ENCODE peak calls at places on chromosome 15, in four cellular contexts. D is stomach, B is Peyer's patch, E is tibial artery. S is an unnamed sample.

GRCh38 chr15:57387644-57388076 is 11.4 kb downstream of the CGNL1 start:
- DNase-seq in B (no peak), D (no peak), E (no peak), S (no peak)

GRCh38 chr15:85646538-85647091 is 148.1 kb downstream of the KLHL25 start:
- DNase-seq in E (no peak), B (no peak), D (no peak), S (no peak)

GRCh38 chr15:66675456-66675855 is 26.6 kb upstream of the SMAD6 start:
- DNase-seq in E (no peak), B (no peak), D (no peak), S (no peak)

GRCh38 chr15:32991544-32992192 is 202.8 kb downstream of the FMN1 start:
- DNase-seq in D (no peak), E (no peak), B (no peak), S (no peak)

GRCh38 chr15:101088788-101089578 is 162.9 kb downstream of the CHSY1 start:
- DNase-seq in D (peak; percentile 84), B (peak; percentile 65), E (peak; percentile 84), S (peak; percentile 78)

GRCh38 chr15:52392008-52392687 is 96.5 kb upstream of the MYO5C start:
- DNase-seq in D (no peak), E (no peak), B (no peak), S (no peak)

GRCh38 chr15:100043069-100043641 is 298.6 kb downstream of the ADAMTS17 start:
- DNase-seq in D (no peak), E (peak; percentile 61), B (no peak), S (peak; percentile 40)

GRCh38 chr15:43249699-43250203 is 17.0 kb downstream of the TGM5 start:
- DNase-seq in B (no peak), E (no peak), D (no peak), S (no peak)

GRCh38 chr15:101170568-101171350 is 81.1 kb downstream of the CHSY1 start:
- DNase-seq in D (no peak), B (no peak), E (peak; percentile 87), S (peak; percentile 74)

GRCh38 chr15:75640483-75641175 is 605 bp upstream of the IMP3 start:
- DNase-seq in E (no peak), B (peak; percentile 44), D (no peak), S (no peak)

GRCh38 chr15:78087944-78088772 is 4.2 kb upstream of the SH2D7 start:
- DNase-seq in D (no peak), B (peak; percentile 39), E (peak; percentile 61), S (no peak)

GRCh38 chr15:60660290-60661051 is 181.5 kb upstream of the ICE2 start:
- DNase-seq in B (no peak), E (no peak), D (no peak), S (no peak)

GRCh38 chr15:36589971-36590370 is 10.5 kb downstream of the CDIN1 start:
- DNase-seq in D (no peak), B (no peak), E (no peak), S (no peak)

GRCh38 chr15:48425051-48425450 is 93.8 kb downstream of the DUT start:
- DNase-seq in B (no peak), E (no peak), D (no peak), S (no peak)

GRCh38 chr15:66617137-66618090 is 51.6 kb upstream of the LCTL start:
- DNase-seq in B (peak; percentile 22), D (peak; percentile 91), E (peak; percentile 93), S (peak; percentile 69)

GRCh38 chr15:70324001-70324974 is 226.6 kb upstream of the TLE3 start:
- DNase-seq in E (no peak), D (peak; percentile 36), B (no peak), S (no peak)

GRCh38 chr15:83158393-83158792 is 49.2 kb downstream of the HDGFL3 start:
- DNase-seq in D (no peak), B (no peak), E (no peak), S (no peak)

GRCh38 chr15:68633181-68634121 is 54.7 kb downstream of the CORO2B start:
- DNase-seq in D (no peak), B (no peak), E (no peak), S (no peak)

GRCh38 chr15:74396445-74397238 is 29.2 kb upstream of the CYP11A1 start:
- DNase-seq in E (no peak), B (peak; percentile 82), D (peak; percentile 52), S (no peak)

GRCh38 chr15:77569647-77570186 is 63.0 kb downstream of the LINGO1 start:
- DNase-seq in B (no peak), E (no peak), D (no peak), S (no peak)

GRCh38 chr15:81887913-81888312 is 157.9 kb downstream of the MEX3B start:
- DNase-seq in D (no peak), B (no peak), E (no peak), S (no peak)

GRCh38 chr15:77030928-77031375 is 36.0 kb downstream of the PSTPIP1 start:
- DNase-seq in B (peak; percentile 12), E (peak; percentile 60), D (peak; percentile 16), S (peak; percentile 35)

GRCh38 chr15:52257734-52258062 is 37.9 kb downstream of the MYO5C start:
- DNase-seq in E (no peak), D (no peak), B (no peak), S (no peak)

GRCh38 chr15:94040523-94041248 is 190.7 kb upstream of the MCTP2 start:
- DNase-seq in B (no peak), D (no peak), E (no peak), S (no peak)

GRCh38 chr15:45338417-45338816 is 39.9 kb downstream of the GATM start:
- DNase-seq in B (no peak), D (no peak), E (no peak), S (no peak)

GRCh38 chr15:95429345-95429744 is 901.2 kb upstream of the NR2F2 start:
- DNase-seq in D (no peak), E (no peak), B (no peak), S (no peak)

GRCh38 chr15:64634576-64635485 is 140.6 kb downstream of the RBPMS2 start:
- DNase-seq in E (no peak), D (no peak), B (no peak), S (no peak)

GRCh38 chr15:39588531-39589192 is 7.8 kb downstream of the THBS1 start:
- DNase-seq in E (no peak), D (no peak), B (no peak), S (no peak)

GRCh38 chr15:95669146-95669922 is 661.2 kb upstream of the NR2F2 start:
- DNase-seq in D (no peak), E (no peak), B (no peak), S (no peak)

GRCh38 chr15:76336254-76337046 is at the start of gene ISL2:
- DNase-seq in B (peak; percentile 68), E (no peak), D (peak; percentile 67), S (no peak)

DNA sequence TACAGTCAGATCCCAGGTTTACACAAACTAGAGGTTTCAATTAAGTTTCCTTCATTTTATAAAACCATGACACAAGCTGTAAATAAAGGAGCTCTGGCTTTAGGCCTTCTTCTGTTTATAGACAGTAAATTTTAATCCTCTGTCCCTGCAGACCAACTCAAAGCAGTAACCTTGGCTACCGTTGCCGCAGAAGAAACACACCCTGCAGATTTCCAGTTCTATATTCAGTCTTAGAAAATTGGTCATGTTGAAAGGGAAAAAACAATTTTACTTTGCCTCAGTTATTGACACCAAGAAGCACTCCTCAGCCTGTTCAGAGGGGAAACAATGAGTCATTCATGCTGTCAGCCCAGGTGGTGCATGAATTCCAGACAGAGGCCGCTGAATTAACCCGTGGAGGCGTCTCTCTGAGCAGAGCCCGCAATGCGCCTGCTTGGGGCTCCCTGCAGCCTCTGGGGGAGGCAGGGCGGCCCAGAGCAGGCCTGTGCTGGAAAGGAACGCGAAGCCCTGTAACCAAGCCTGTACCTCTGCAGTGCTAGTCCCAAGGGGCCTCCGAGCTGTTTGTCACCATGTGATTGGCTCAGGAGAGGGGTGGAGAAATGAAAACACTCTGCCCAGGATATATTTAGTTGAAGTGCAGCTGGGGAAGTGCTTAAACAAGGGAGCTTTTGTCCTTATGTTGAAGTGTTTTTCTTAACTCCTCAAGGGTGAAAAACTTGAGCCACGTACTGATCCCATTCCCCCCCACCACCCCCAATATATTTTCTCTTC is 68.5 kb upstream of the CHD2 start:
- DNase-seq in B (peak; percentile 93), E (peak; percentile 98), D (peak; percentile 90), S (peak; percentile 89)
- TF ChIP-seq CTCF in B (no peak), E (no peak), D (no peak), S (peak; percentile 7)

DNA sequence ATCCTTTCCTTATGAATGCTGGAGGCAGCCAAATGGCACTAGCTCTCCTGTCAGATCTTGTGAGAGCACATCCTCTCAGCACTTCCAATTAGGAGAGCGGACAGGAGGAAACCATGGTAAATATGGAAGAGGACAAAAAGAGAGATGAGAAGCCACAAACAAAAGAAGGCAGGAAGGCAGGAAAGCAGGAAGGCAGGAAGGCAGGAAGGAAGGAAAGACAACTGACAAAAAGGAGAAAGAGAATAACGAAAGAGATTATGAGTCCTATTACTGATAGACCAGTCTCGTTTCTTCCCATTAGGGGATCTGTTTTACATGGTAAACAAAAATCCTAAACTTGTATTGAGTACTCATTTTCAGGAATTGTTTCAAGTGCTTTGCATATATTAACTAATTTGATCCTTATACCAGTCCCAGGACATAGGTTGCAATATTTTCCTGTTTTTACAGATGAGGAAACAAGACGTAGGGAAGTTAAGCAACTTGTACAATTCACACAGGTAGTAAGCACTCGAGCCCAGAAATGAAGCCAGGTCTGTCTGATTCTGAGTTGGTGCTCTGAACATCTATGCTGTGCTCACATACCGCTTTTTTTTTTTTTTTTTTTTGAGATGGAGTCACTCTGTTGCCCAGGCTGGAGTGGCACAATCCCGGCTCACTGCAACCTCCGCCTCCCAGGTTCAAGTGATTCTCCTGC is 4.2 kb downstream of the BCL2A1 start:
- DNase-seq in D (no peak), E (no peak), B (no peak), S (no peak)
- H3K9me3 ChIP-seq in D (no peaks in the 10 kb centered on the region), E (no peaks in the 10 kb centered on the region), B (no peaks in the 10 kb centered on the region), S (no peaks in the 10 kb centered on the region)

GRCh38 chr15:31263751-31264533 is 62.7 kb upstream of the KLF13 start:
- DNase-seq in B (peak; percentile 84), E (peak; percentile 83), D (peak; percentile 89), S (peak; percentile 38)
- TF ChIP-seq CTCF in B (no peak), E (no peak), D (no peak), S (no peak)

GRCh38 chr15:53536479-53537120 is 222.9 kb downstream of the WDR72 start:
- DNase-seq in E (no peak), D (no peak), B (no peak), S (no peak)
- H3K9me3 ChIP-seq in E (no peaks in the 10 kb centered on the region), D (no peaks in the 10 kb centered on the region), B (no peaks in the 10 kb centered on the region), S (no peaks in the 10 kb centered on the region)

GRCh38 chr15:31569836-31570235 is 243.2 kb downstream of the KLF13 start:
- DNase-seq in B (no peak), E (no peak), D (no peak), S (no peak)

GRCh38 chr15:31574761-31575160 is 248.1 kb downstream of the KLF13 start:
- DNase-seq in E (no peak), D (no peak), B (no peak), S (no peak)

GRCh38 chr15:31570591-31570990 is 244.0 kb downstream of the KLF13 start:
- DNase-seq in E (no peak), D (no peak), B (no peak), S (no peak)

GRCh38 chr15:31573759-31574158 is 247.1 kb downstream of the KLF13 start:
- DNase-seq in D (no peak), B (no peak), E (no peak), S (no peak)

DNA sequence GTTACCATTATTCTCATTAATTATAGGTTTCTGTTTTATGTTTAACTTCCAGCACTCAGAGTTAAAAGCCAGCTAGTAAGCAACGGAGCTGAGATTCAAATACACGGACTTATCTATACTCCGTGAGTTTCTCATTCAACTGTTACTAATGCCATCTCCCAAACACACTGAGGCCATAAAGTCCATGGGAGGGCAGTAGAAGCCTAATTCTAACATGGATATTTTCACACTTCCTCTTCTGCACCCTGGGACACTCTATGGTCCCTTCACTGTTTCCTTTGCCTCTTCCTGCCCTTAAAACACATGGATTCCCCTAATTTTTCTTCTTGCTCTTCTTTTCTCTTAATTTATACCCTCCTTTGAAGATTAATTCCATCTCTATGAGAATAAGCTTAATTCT is 245.0 kb downstream of the KLF13 start:
- DNase-seq in B (no peak), D (no peak), E (no peak), S (no peak)
- TF ChIP-seq CTCF in B (no peak), D (no peak), E (no peak), S (no peak)